ENCODE peak calls at places on chromosomes 7 and 10, in ten cellular contexts. A is GM06990; D is CD14-positive monocyte; O is progenitor cell of endocrine pancreas; M is lower lobe of right lung; K is lower leg skin; G is CD4-positive, alpha-beta T cell; R is fibroblast of villous mesenchyme; N is fibroblast of mammary gland; L is RWPE1. H is an unnamed sample.

GRCh38 chr7:69814421-69814962 is 216.2 kb downstream of the AUTS2 start:
- DNase-seq in O (no peak), M (no peak), A (no peak), G (no peak), R (no peak), K (no peak), L (no peak), D (no peak), N (peak), H (no peak)

GRCh38 chr7:29574659-29575058 is 11.0 kb downstream of the PRR15 start:
- DNase-seq in A (no peak), L (no peak), K (no peak), R (no peak), O (no peak), N (no peak), D (no peak), G (no peak), M (no peak), H (no peak)

GRCh38 chr7:152711444-152711944 is 35.6 kb upstream of the XRCC2 start:
- DNase-seq in G (no peak), D (no peak), O (no peak), M (no peak), L (no peak), N (no peak), K (no peak), R (peak), A (no peak), H (no peak)

GRCh38 chr10:46299531-46300366 is 13.0 kb downstream of the ANTXRL start:
- DNase-seq in M (no peak), R (no peak), D (no peak), A (no peak), L (no peak), O (no peak), K (no peak), N (no peak), G (no peak), H (no peak)

GRCh38 chr7:159099217-159099655 is 45.4 kb downstream of the VIPR2 start:
- DNase-seq in R (no peak), N (no peak), M (no peak), K (no peak), D (no peak), O (no peak), L (no peak), G (no peak), A (no peak), H (no peak)

GRCh38 chr7:31114593-31115343 is 62.7 kb downstream of the ADCYAP1R1 start:
- DNase-seq in L (peak), A (no peak), N (peak), M (no peak), K (no peak), G (no peak), D (no peak), O (peak), R (peak), H (no peak)

GRCh38 chr10:75019360-75019759 is 92.1 kb upstream of the SAMD8 start:
- DNase-seq in G (no peak), K (no peak), L (peak), A (no peak), M (no peak), O (no peak), N (peak), D (no peak), R (peak), H (no peak)

GRCh38 chr10:11176746-11177145 is 159.1 kb downstream of the CELF2 start:
- DNase-seq in K (no peak), O (no peak), G (no peak), N (no peak), M (no peak), R (no peak), A (no peak), D (no peak), L (no peak), H (no peak)

GRCh38 chr7:98229991-98230745 is 18.9 kb downstream of the BHLHA15 start:
- DNase-seq in N (no peak), O (no peak), L (no peak), R (no peak), D (no peak), A (no peak), M (no peak), K (no peak), G (no peak), H (no peak)

GRCh38 chr7:24881622-24882021 is 98.4 kb downstream of the OSBPL3 start:
- DNase-seq in A (no peak), G (no peak), D (no peak), N (no peak), R (no peak), O (no peak), M (no peak), K (no peak), L (no peak), H (no peak)

GRCh38 chr10:26217396-26218105 is 977 bp downstream of the GAD2 start:
- DNase-seq in G (no peak), K (no peak), L (no peak), O (no peak), A (no peak), R (no peak), N (no peak), M (no peak), D (no peak), H (no peak)

GRCh38 chr7:155542276-155542675 is 4.1 kb downstream of the CNPY1 start:
- DNase-seq in D (no peak), L (no peak), O (no peak), K (no peak), M (no peak), G (no peak), A (no peak), R (no peak), N (no peak), H (no peak)

GRCh38 chr10:28677889-28678686 is 767 bp downstream of the BAMBI start:
- DNase-seq in N (no peak), D (no peak), G (no peak), A (peak), M (peak), L (no peak), O (peak), R (no peak), K (no peak), H (peak)

GRCh38 chr10:31644931-31645633 is 283.5 kb downstream of the ARHGAP12 start:
- DNase-seq in M (no peak), A (no peak), O (no peak), D (no peak), N (peak), K (no peak), G (no peak), L (no peak), R (no peak), H (no peak)

GRCh38 chr10:13334556-13334955 is 13.5 kb downstream of the SEPHS1 start:
- DNase-seq in D (no peak), L (no peak), K (no peak), N (no peak), M (no peak), G (no peak), R (no peak), O (no peak), A (no peak), H (no peak)

GRCh38 chr10:67780759-67781538 is 57.0 kb downstream of the DNAJC12 start:
- DNase-seq in M (no peak), L (no peak), O (no peak), A (no peak), K (no peak), N (no peak), G (no peak), R (no peak), D (no peak), H (no peak)

GRCh38 chr7:18357691-18358090 is 137.9 kb upstream of the HDAC9 start:
- DNase-seq in A (no peak), M (no peak), O (no peak), K (no peak), D (no peak), G (no peak), L (peak), R (no peak), N (peak), H (no peak)

GRCh38 chr7:37643876-37644275 is 39.7 kb upstream of the GPR141 start:
- DNase-seq in N (no peak), M (no peak), L (no peak), G (no peak), D (no peak), A (no peak), O (no peak), K (no peak), R (no peak), H (no peak)

GRCh38 chr7:83946801-83947200 is 247.8 kb downstream of the SEMA3A start:
- DNase-seq in A (no peak), L (no peak), K (no peak), G (no peak), M (no peak), O (no peak), R (no peak), D (no peak), N (no peak), H (no peak)

GRCh38 chr10:11444148-11444516 is 167.3 kb downstream of the USP6NL start:
- DNase-seq in L (no peak), G (no peak), A (no peak), D (no peak), O (no peak), R (no peak), K (no peak), N (no peak), M (no peak), H (no peak)

GRCh38 chr7:98870807-98871491 is 1.1 kb upstream of the TMEM130 start:
- DNase-seq in M (peak), N (no peak), O (no peak), A (no peak), R (no peak), K (no peak), L (no peak), D (no peak), G (no peak), H (no peak)

GRCh38 chr7:98754041-98754479 is 115.8 kb downstream of the TMEM130 start:
- DNase-seq in O (no peak), N (no peak), M (no peak), G (no peak), K (no peak), D (no peak), A (no peak), L (no peak), R (no peak), H (no peak)

GRCh38 chr7:79610301-79610700 is 156.8 kb upstream of the MAGI2 start:
- DNase-seq in D (no peak), G (no peak), O (no peak), R (no peak), N (no peak), K (no peak), A (no peak), L (no peak), M (no peak), H (no peak)

GRCh38 chr7:68185641-68186040 is 1189.0 kb downstream of the TYW1 start:
- DNase-seq in M (no peak), D (no peak), G (no peak), K (no peak), R (no peak), N (no peak), O (no peak), L (no peak), A (no peak), H (no peak)

GRCh38 chr7:140005754-140006503 is 56.8 kb downstream of the PARP12 start:
- DNase-seq in K (no peak), R (peak), D (no peak), A (no peak), G (no peak), M (no peak), N (peak), L (no peak), O (no peak), H (no peak)

GRCh38 chr10:14782691-14783363 is 8.1 kb upstream of the FAM107B start:
- DNase-seq in M (no peak), G (no peak), O (no peak), K (no peak), D (no peak), L (peak), R (peak), N (no peak), A (no peak), H (no peak)

GRCh38 chr7:138625849-138626230 is 75.3 kb downstream of the SVOPL start:
- DNase-seq in O (no peak), N (no peak), D (peak), L (no peak), R (no peak), K (no peak), M (no peak), A (no peak), G (no peak), H (no peak)

GRCh38 chr7:158413962-158414961 is 173.4 kb downstream of the PTPRN2 start:
- DNase-seq in N (peak), O (no peak), M (no peak), G (no peak), R (no peak), K (no peak), D (no peak), A (no peak), L (no peak), H (no peak)

DNA sequence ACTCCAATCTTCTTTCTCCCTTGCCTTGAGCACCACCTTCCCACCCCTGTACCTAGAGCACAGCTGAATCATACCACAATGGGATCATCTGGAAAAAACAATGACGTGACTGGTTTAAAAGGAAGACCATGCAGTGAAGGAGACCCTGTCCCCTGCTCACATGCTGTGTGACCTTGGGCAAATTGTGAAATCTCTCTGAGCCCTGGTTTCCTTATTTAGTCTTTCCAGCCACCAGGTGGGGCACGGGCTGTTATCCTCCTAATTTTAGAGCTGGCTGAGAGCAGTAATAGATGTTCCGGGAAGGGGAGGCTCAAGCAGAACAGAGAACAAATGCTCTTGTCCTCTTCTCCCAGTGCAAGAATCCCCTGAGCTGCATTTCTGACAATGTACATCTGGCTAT is 198.3 kb downstream of the RPS24 start:
- DNase-seq in L (no peak), O (no peak), K (no peak), N (peak), R (peak), D (no peak), M (no peak), A (no peak), G (no peak), H (no peak)
- TF ChIP-seq CTCF in L (no peak), O (peak), K (no peak), N (peak), R (peak), D (peak), M (no peak), A (no peak), G (no peak), H (no peak)

GRCh38 chr10:23516530-23516929 is 77.7 kb downstream of the OTUD1 start:
- DNase-seq in M (no peak), O (no peak), D (no peak), R (peak), L (peak), A (no peak), N (peak), G (no peak), K (no peak), H (no peak)
- TF ChIP-seq CTCF in M (peak), O (peak), D (peak), R (peak), L (peak), A (peak), N (peak), G (peak), K (no peak), H (no peak)

DNA sequence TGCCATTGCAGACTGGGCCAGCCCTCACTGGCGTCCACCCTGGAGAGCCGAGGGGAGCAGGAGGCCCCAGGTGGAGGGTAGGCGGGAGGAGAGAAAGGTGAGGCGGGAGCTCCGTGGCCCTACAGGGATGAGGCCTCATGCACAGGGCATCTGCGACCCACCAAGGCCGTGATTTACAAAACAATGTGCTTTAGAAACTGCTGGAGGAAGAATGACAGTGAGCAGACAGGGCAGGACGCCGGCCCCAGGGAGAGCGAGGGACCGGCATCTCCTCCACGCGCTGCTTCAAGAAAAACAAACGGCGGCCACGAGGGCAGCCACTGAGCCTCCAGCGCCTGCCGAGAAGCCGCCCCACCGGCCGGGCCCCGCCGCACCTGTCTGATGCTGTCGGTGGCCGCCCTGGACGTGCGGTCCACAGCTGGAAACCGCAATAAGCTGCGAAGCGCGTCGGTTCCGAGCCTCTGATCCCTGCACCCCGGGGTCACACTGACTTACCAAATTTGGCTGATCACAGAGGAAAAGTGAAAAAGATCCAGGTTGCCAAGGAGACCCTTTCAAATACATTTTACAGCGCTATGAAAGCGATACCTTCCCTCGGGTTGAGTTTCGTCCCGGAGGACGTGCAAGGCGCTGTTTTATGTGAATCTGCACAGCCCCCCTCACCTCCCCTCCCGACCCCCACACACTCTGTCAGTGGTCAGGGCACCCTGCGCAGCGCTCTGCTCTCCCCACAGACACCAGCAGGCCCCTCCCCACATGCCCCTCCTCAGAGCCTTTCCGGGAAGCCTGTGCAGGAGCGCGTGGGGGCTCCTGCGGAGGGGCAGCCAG is 53.2 kb upstream of the PDGFA start:
- DNase-seq in K (no peak), L (no peak), M (no peak), R (no peak), N (no peak), G (no peak), D (no peak), A (no peak), O (no peak), H (no peak)
- TF ChIP-seq CTCF in K (no peak), L (no peak), M (no peak), R (no peak), N (no peak), G (no peak), D (no peak), A (no peak), O (no peak), H (no peak)

GRCh38 chr10:71010730-71011129 is 122.4 kb upstream of the PCBD1 start:
- DNase-seq in M (no peak), R (no peak), L (no peak), G (no peak), A (no peak), N (no peak), K (no peak), O (no peak), D (no peak), H (no peak)
- TF ChIP-seq CTCF in M (no peak), R (no peak), L (no peak), G (no peak), A (no peak), N (no peak), K (no peak), O (no peak), D (no peak), H (no peak)

DNA sequence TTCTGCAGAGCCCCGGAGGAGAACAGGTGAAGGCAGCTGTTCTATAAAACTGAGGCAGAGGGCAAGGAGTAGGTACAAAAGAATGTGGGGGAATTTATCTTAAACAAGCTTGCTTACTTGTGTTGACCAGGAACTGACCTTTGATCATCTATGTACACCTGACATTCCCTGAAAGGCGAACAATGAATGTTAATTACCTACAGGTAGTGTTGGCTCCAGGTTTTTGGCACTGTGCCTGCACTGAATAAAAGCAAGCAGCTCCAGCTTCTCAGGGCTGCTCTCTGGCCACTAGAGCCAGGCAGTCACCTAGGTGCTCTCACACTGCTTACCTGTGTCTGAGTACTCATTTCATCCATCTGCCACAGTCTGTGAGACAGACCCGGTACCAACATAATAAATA is 87.0 kb downstream of the RAPGEF5 start:
- DNase-seq in G (no peak), A (no peak), M (no peak), O (no peak), R (no peak), D (no peak), L (no peak), N (no peak), K (no peak), H (no peak)
- TF ChIP-seq CTCF in G (no peak), A (no peak), M (no peak), O (no peak), R (no peak), D (no peak), L (no peak), N (no peak), K (no peak), H (no peak)

H was measured in natural killer cell.